ENCODE peak calls at places on chromosome 11, in seven cellular contexts. Y, C, W, O, E, Z and U are unnamed samples.

GRCh38 chr11:74182635-74183034 is 11.5 kb downstream of the PPME1 start:
- DNase-seq in Y (no peak), C (no peak), W (no peak), O (peak), E (no peak), Z (no peak), U (no peak)

GRCh38 chr11:72234920-72235319 is 9.1 kb downstream of the PHOX2A start:
- DNase-seq in Y (no peak), C (no peak), W (no peak), O (no peak), E (no peak), Z (no peak), U (no peak)

GRCh38 chr11:78371221-78371899 is 46.3 kb downstream of the GAB2 start:
- DNase-seq in Y (no peak), C (no peak), W (no peak), O (no peak), E (no peak), Z (no peak), U (no peak)

GRCh38 chr11:89660234-89660633 is 49.9 kb upstream of the TRIM77 start:
- DNase-seq in Y (no peak), C (no peak), W (no peak), O (no peak), E (no peak), Z (no peak), U (no peak)

GRCh38 chr11:83815736-83816135 is 529.6 kb upstream of the CCDC90B start:
- DNase-seq in Y (no peak), C (peak), W (no peak), O (peak), E (no peak), Z (no peak), U (no peak)

GRCh38 chr11:35047179-35047578 is 91.8 kb upstream of the CD44 start:
- DNase-seq in Y (no peak), C (no peak), W (no peak), O (no peak), E (no peak), Z (no peak), U (no peak)

GRCh38 chr11:200224-201003 is 6.8 kb downstream of the BET1L start:
- DNase-seq in Y (no peak), C (no peak), W (no peak), O (no peak), E (peak), Z (no peak), U (no peak)

GRCh38 chr11:46120711-46121327 is 435 bp downstream of the PHF21A start:
- DNase-seq in Y (peak), C (peak), W (no peak), O (peak), E (peak), Z (peak), U (no peak)

GRCh38 chr11:124886978-124887666 is 10.5 kb downstream of the ROBO4 start:
- DNase-seq in Y (no peak), C (no peak), W (no peak), O (no peak), E (no peak), Z (no peak), U (no peak)

GRCh38 chr11:46390331-46391171 is 1.0 kb downstream of the CHRM4 start:
- DNase-seq in Y (no peak), C (no peak), W (peak), O (no peak), E (no peak), Z (peak), U (no peak)

GRCh38 chr11:64810271-64810890 is at the start of gene MEN1:
- DNase-seq in Y (peak), C (peak), W (peak), O (peak), E (peak), Z (peak), U (peak)
- TF ChIP-seq POLR2A in Y (no peak), C (peak), W (no peak), O (peak), E (no peak), Z (peak), U (peak)

GRCh38 chr11:18379201-18379600 is 15.2 kb upstream of the LDHA start:
- DNase-seq in Y (no peak), C (no peak), W (no peak), O (no peak), E (no peak), Z (no peak), U (no peak)

GRCh38 chr11:18384157-18384641 is 10.2 kb upstream of the LDHA start:
- DNase-seq in Y (no peak), C (peak), W (no peak), O (peak), E (peak), Z (peak), U (no peak)

DNA sequence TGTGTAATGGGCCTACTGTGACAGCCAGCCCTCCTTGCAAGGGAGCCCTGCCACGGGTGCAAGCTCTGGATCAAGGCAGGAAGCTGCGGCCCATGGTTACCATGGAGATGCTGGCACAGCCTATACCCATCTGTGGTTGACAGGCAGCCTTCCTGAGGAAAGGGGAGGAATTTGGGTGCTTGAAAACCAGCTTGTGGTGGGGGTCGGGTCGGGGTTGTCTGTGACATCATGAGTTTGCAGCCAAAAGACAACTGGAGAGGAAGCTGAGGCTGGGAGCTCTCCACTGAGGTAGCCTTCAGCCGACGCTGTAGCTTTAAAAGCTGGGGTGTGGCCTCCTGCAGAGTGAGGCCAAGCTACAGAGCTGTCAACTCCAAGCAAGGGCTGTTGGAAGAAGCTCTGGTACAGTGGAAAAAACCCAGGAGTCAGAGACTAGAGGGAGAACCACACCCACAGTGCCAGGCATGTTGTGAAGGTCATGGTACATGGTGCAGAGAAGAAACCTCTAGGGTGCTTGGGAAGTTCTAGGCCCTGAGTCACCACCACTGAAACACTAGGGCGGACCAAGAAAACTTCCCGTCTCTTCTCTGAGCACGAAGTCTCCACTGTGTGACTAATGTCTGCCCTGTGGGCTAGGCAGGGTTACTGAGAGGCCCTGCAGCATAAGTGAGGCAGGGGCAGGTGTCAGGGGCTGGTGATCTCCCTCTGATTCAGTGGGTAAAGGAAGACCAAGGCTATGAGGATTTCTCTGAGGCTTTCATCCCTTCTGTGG is 10.8 kb upstream of the LDHA start:
- DNase-seq in Y (peak), C (peak), W (no peak), O (peak), E (peak), Z (peak), U (no peak)
- TF ChIP-seq POLR2A in Y (no peak), C (no peak), W (no peak), O (no peak), E (no peak), Z (peak), U (no peak)

DNA sequence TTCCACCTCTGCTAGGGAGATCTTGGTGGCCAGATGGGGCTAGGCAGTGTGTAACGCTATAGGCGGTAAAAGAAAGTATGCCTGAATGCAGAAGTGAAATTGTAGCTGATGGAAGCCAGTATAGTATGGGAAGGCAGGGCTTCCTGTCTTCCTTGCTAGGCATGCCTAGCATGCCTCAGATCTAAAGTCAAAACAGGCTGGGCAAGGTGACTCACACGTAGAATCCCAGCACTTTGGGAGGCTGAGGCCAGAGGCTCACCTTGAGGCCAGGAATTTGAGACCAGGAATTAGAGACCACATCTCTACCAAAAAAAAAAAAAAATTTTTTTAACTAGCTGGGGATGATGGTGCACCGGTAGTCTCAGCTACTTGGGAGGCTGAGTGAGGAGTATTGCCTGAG is 281.7 kb upstream of the MTNR1B start:
- DNase-seq in Y (no peak), C (no peak), W (no peak), O (no peak), E (no peak), Z (no peak), U (no peak)
- TF ChIP-seq POLR2A in Y (no peak), C (no peak), W (no peak), O (no peak), E (no peak), Z (no peak), U (no peak)

DNA sequence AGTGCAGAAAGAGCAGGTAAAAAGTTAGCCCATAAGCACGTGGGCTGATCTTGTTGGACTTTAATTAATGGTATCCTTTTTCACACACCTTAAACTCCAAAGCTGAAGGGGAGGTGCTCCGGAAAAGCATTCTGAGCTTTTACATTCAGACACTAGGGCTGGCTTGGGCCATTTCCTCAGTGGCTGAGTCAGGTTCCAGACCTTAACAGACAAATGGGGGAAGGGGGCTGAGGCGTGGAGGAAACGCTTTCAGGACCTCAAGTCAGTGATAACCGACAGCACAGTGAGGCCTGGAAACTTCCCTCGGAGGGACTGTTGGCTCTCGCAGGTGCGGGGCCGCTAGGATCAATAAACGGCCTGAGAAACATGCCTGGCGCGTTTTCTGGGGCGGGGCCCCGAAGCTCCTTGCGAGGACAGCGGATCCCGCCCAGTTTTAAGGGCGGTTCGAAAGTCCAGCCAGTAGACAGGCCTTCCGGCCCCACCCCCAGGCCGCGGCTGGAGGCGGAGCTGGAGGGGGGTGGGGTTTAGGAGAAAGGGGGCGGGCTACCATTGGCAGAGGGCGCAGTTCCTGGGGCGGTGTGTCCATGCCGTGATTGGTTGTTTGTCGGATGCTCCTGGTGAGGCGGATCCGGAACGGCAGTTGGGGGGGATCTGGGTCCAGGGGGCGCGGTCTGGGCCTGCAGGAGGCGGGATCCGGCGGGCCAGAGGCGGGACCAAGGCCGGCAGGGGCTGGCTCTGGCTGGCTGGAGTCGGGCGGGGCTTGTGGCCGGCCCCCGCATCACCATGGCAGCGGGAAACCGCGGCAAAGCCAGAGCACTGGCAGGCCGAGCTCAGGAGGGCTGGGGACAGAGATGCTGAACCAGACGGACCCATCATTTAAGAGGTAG is 8.0 kb downstream of the C11orf52 start:
- DNase-seq in Y (peak), C (peak), W (peak), O (peak), E (peak), Z (peak), U (peak)
- TF ChIP-seq POLR2A in Y (no peak), C (peak), W (no peak), O (peak), E (no peak), Z (no peak), U (no peak)

DNA sequence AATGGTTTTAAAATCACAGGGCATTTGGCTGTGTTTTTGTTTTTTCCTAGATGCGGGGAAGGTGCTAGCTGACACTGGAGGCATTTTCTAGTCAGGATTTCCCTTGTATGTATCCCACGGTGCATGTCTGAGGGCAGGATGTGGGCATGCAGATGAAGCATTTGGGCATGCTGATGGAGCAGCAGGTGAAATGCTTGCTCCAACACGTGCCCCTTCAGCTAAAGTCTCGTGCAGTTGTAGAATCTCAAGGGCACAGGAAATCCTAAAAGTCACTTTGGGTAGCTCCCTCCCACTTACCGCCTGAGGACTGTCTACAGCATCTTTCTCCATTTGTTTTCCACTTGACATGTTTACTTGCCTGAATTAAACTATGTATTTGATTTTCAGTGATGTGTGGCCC is 429.4 kb upstream of the B3GAT1 start:
- DNase-seq in Y (no peak), C (no peak), W (no peak), O (no peak), E (no peak), Z (no peak), U (no peak)
- TF ChIP-seq POLR2A in Y (no peak), C (no peak), W (no peak), O (no peak), E (no peak), Z (no peak), U (no peak)

GRCh38 chr11:117194267-117194666 is 4.9 kb upstream of the TAGLN start:
- DNase-seq in Y (no peak), C (no peak), W (no peak), O (no peak), E (no peak), Z (no peak), U (no peak)

GRCh38 chr11:117193130-117194020 is 5.8 kb upstream of the TAGLN start:
- DNase-seq in Y (no peak), C (no peak), W (no peak), O (no peak), E (no peak), Z (no peak), U (no peak)

GRCh38 chr11:117189941-117190544 is 9.1 kb upstream of the TAGLN start:
- DNase-seq in Y (no peak), C (no peak), W (peak), O (no peak), E (no peak), Z (no peak), U (no peak)

GRCh38 chr11:117191680-117192400 is 7.3 kb upstream of the TAGLN start:
- DNase-seq in Y (no peak), C (no peak), W (peak), O (no peak), E (no peak), Z (no peak), U (no peak)

DNA sequence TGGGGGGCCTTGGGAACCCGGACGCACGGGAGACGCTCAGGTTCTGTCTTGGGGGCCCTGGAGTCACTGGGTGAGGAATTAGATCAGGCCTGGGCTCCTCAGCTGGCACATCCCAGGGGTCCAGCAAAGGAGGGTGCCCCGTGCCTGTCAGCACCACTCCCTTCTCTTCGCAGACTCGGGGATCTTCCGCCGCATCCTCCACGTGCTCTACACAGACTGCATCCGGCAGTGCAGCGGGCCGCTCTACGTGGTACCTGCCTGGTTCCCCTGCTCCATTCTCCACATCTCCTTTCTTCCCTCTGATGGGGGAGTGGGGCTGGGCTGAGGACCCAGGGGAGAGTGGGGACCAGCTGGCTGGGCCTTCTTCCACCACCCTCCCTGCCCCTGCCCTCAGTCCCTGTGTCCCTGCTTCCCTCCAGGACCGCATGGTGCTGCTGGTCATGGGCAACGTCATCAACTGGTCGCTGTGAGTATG is 6.7 kb upstream of the TAGLN start:
- DNase-seq in Y (no peak), C (no peak), W (peak), O (no peak), E (no peak), Z (no peak), U (no peak)
- TF ChIP-seq POLR2A in Y (no peak), C (no peak), W (no peak), O (no peak), E (no peak), Z (no peak), U (no peak)